ENCODE peak calls at places on chromosome 20, in six cellular contexts. X is neural progenitor cell, A is Caco-2, G is kidney epithelial cell, M is brain microvascular endothelial cell, B is stomach. H is an unnamed sample.

GRCh38 chr20:4901031-4901818 is 100.1 kb downstream of the SLC23A2 start:
- DNase-seq in X (no peak), A (no peak), G (no peak), M (no peak), B (no peak), H (no peak)

GRCh38 chr20:14360386-14360785 is 23.0 kb upstream of the FLRT3 start:
- DNase-seq in X (no peak), A (no peak), G (no peak), M (no peak), B (no peak), H (no peak)

GRCh38 chr20:63320041-63320511 is 27.1 kb downstream of the COL20A1 start:
- DNase-seq in X (no peak), A (no peak), G (no peak), M (no peak), B (no peak), H (no peak)

GRCh38 chr20:57087102-57087501 is 179.3 kb downstream of the BMP7 start:
- DNase-seq in X (no peak), A (peak; percentile 64), G (no peak), M (no peak), B (no peak), H (no peak)

GRCh38 chr20:1313236-1313964 is 15.5 kb downstream of the SDCBP2 start:
- DNase-seq in X (peak; percentile 88), A (peak; percentile 75), G (no peak), M (peak; percentile 31), B (peak; percentile 77), H (peak; percentile 87)

GRCh38 chr20:35269055-35269781 is 8.7 kb downstream of the MMP24OS start:
- DNase-seq in X (peak; percentile 89), A (peak; percentile 93), G (no peak), M (peak; percentile 71), B (peak; percentile 69), H (peak; percentile 91)

GRCh38 chr20:23270427-23270911 is 80.1 kb upstream of the NXT1 start:
- DNase-seq in X (no peak), A (no peak), G (peak; percentile 65), M (peak; percentile 99), B (no peak), H (no peak)

GRCh38 chr20:10110151-10110550 is 75.4 kb downstream of the ANKEF1 start:
- DNase-seq in X (no peak), A (no peak), G (no peak), M (no peak), B (no peak), H (no peak)

GRCh38 chr20:4998160-4998651 is 3.1 kb downstream of the SLC23A2 start:
- DNase-seq in X (peak; percentile 14), A (peak; percentile 18), G (no peak), M (no peak), B (no peak), H (no peak)

GRCh38 chr20:42277203-42277602 is 659.0 kb upstream of the CHD6 start:
- DNase-seq in X (peak; percentile 31), A (no peak), G (no peak), M (no peak), B (no peak), H (no peak)

GRCh38 chr20:36919715-36920333 is 31.7 kb downstream of the SAMHD1 start:
- DNase-seq in X (peak; percentile 66), A (peak; percentile 78), G (no peak), M (peak; percentile 64), B (no peak), H (peak; percentile 52)

GRCh38 chr20:58481541-58482021 is 33.6 kb downstream of the APCDD1L start:
- DNase-seq in X (peak; percentile 88), A (peak; percentile 74), G (no peak), M (peak; percentile 6), B (peak; percentile 42), H (peak; percentile 88)

GRCh38 chr20:63736893-63737689 is 627 bp downstream of the LIME1 start:
- DNase-seq in X (no peak), A (peak; percentile 45), G (no peak), M (no peak), B (no peak), H (no peak)

GRCh38 chr20:58691773-58692578 is 624 bp upstream of the NPEPL1 start:
- DNase-seq in X (no peak), A (no peak), G (no peak), M (no peak), B (peak; percentile 41), H (no peak)

GRCh38 chr20:12093062-12093796 is 175.5 kb downstream of the BTBD3 start:
- DNase-seq in X (no peak), A (no peak), G (peak; percentile 59), M (no peak), B (no peak), H (no peak)

GRCh38 chr20:63023071-63023835 is 16.5 kb upstream of the BHLHE23 start:
- DNase-seq in X (no peak), A (no peak), G (no peak), M (no peak), B (no peak), H (no peak)

GRCh38 chr20:61662226-61662945 is 403.3 kb downstream of the TAF4 start:
- DNase-seq in X (no peak), A (peak; percentile 44), G (no peak), M (no peak), B (no peak), H (no peak)

GRCh38 chr20:44287272-44288097 is 23.5 kb downstream of the FITM2 start:
- DNase-seq in X (no peak), A (no peak), G (no peak), M (no peak), B (no peak), H (no peak)

GRCh38 chr20:14470231-14470894 is 133.0 kb upstream of the FLRT3 start:
- DNase-seq in X (peak; percentile 57), A (no peak), G (no peak), M (no peak), B (peak; percentile 74), H (no peak)

GRCh38 chr20:32621071-32621913 is 36.2 kb upstream of the NOL4L start:
- DNase-seq in X (peak; percentile 62), A (peak; percentile 64), G (no peak), M (no peak), B (no peak), H (no peak)

GRCh38 chr20:53032021-53033001 is 60.2 kb downstream of the TSHZ2 start:
- DNase-seq in X (no peak), A (no peak), G (peak; percentile 85), M (no peak), B (no peak), H (no peak)

GRCh38 chr20:53099851-53100250 is 127.7 kb downstream of the TSHZ2 start:
- DNase-seq in X (peak; percentile 15), A (no peak), G (no peak), M (no peak), B (no peak), H (no peak)

GRCh38 chr20:50594591-50595432 is 84.6 kb downstream of the PTPN1 start:
- DNase-seq in X (no peak), A (peak; percentile 59), G (no peak), M (no peak), B (no peak), H (no peak)

GRCh38 chr20:50596694-50597021 is 86.5 kb downstream of the PTPN1 start:
- DNase-seq in X (no peak), A (no peak), G (no peak), M (no peak), B (no peak), H (no peak)

GRCh38 chr20:50594231-50594590 is 84.0 kb downstream of the PTPN1 start:
- DNase-seq in X (no peak), A (no peak), G (no peak), M (no peak), B (no peak), H (no peak)

GRCh38 chr20:50595988-50596693 is 86.0 kb downstream of the PTPN1 start:
- DNase-seq in X (no peak), A (no peak), G (no peak), M (no peak), B (no peak), H (no peak)

GRCh38 chr20:50595433-50595895 is 85.3 kb downstream of the PTPN1 start:
- DNase-seq in X (no peak), A (no peak), G (no peak), M (no peak), B (no peak), H (no peak)
- H3K4me3 ChIP-seq in X (no peak overlapping the region), A (no peak overlapping the region), G (no peak overlapping the region), M (no peak overlapping the region), B (no peak overlapping the region), H (no peak overlapping the region)

DNA sequence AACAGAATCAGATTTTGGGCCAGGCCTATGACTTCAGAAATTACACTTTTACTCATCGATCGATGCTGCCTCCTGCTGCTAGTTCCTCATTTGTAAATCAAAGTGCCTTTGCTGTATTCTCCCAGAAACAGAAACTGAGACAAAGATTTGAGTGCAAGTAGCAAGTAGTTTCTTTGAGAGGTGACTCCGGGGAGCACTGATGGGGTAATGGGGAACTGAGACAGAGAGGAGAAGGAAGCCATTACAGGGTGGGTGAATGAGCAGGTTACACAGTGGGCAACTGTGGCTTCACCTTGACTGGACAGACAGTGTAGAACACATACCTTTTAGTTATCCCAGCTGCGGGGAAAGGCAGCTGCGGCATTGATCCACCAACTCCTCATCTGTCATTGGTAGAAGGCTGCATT is 9.7 kb upstream of the CD40 start:
- DNase-seq in X (no peak), A (no peak), G (no peak), M (no peak), B (no peak), H (no peak)
- H3K27me3 ChIP-seq in X (peaks cover 58% of the 10 kb centered on the region), A (peaks cover 4% of the 10 kb centered on the region), G (peaks cover 14% of the 10 kb centered on the region), M (peaks cover 7% of the 10 kb centered on the region), B (peaks cover 47% of the 10 kb centered on the region), H (peaks cover 34% of the 10 kb centered on the region)

GRCh38 chr20:46203510-46203837 is 85.4 kb downstream of the CD40 start:
- DNase-seq in X (no peak), A (no peak), G (no peak), M (no peak), B (no peak), H (peak; percentile 94)
- H3K4me3 ChIP-seq in X (no peak overlapping the region), A (no peak overlapping the region), G (no peak overlapping the region), M (no peak overlapping the region), B (no peak overlapping the region), H (no peak overlapping the region)

GRCh38 chr20:54658525-54658924 is 183.1 kb downstream of the DOK5 start:
- DNase-seq in X (no peak), A (no peak), G (no peak), M (no peak), B (no peak), H (no peak)

GRCh38 chr20:54651252-54651651 is 175.9 kb downstream of the DOK5 start:
- DNase-seq in X (no peak), A (no peak), G (no peak), M (no peak), B (no peak), H (no peak)

GRCh38 chr20:54650201-54650722 is 174.9 kb downstream of the DOK5 start:
- DNase-seq in X (no peak), A (no peak), G (no peak), M (no peak), B (no peak), H (no peak)

GRCh38 chr20:54657268-54657826 is 182.0 kb downstream of the DOK5 start:
- DNase-seq in X (no peak), A (no peak), G (no peak), M (no peak), B (no peak), H (no peak)

GRCh38 chr20:54654460-54654859 is 179.1 kb downstream of the DOK5 start:
- DNase-seq in X (no peak), A (no peak), G (no peak), M (no peak), B (no peak), H (no peak)
- H3K27me3 ChIP-seq in X (no peaks in the 10 kb centered on the region), A (no peaks in the 10 kb centered on the region), G (no peaks in the 10 kb centered on the region), M (no peaks in the 10 kb centered on the region), B (no peaks in the 10 kb centered on the region), H (no peaks in the 10 kb centered on the region)